ENCODE peak calls at places on chromosomes 1 and 21, in eight cellular contexts. M is GM20000, U is fibroblast of lung, E is HCT116, S is BJ, V is pancreas, A is NB4, T is hepatocyte. B is an unnamed sample.

GRCh38 chr1:24535021-24535424 is 20.9 kb upstream of the NCMAP start:
- DNase-seq in M (peak), U (no peak), E (no peak), S (no peak), V (no peak), A (peak), T (no peak), B (no peak)

GRCh38 chr21:40846057-40846456 is 901 bp downstream of the DSCAM start:
- DNase-seq in M (no peak), U (no peak), E (no peak), S (no peak), V (no peak), A (no peak), T (no peak), B (no peak)

GRCh38 chr1:224589006-224589405 is 27.1 kb upstream of the CNIH3 start:
- DNase-seq in M (no peak), U (peak), E (no peak), S (no peak), V (no peak), A (no peak), T (no peak), B (no peak)

GRCh38 chr1:19338323-19338762 is 26.2 kb downstream of the SLC66A1 start:
- DNase-seq in M (no peak), U (no peak), E (no peak), S (no peak), V (no peak), A (peak), T (peak), B (no peak)

GRCh38 chr1:245933431-245934042 is 573.5 kb downstream of the SMYD3 start:
- DNase-seq in M (no peak), U (no peak), E (no peak), S (no peak), V (no peak), A (no peak), T (no peak), B (no peak)

GRCh38 chr1:107196973-107197562 is 56.2 kb downstream of the NTNG1 start:
- DNase-seq in M (peak), U (peak), E (peak), S (no peak), V (no peak), A (peak), T (peak), B (no peak)

GRCh38 chr1:160544647-160545046 is 21.6 kb upstream of the SLAMF6 start:
- DNase-seq in M (no peak), U (no peak), E (no peak), S (no peak), V (no peak), A (peak), T (peak), B (no peak)

GRCh38 chr1:175673236-175674150 is 69.9 kb downstream of the TNR start:
- DNase-seq in M (peak), U (no peak), E (no peak), S (no peak), V (no peak), A (no peak), T (no peak), B (no peak)

GRCh38 chr1:68470388-68470970 is 20.7 kb upstream of the RPE65 start:
- DNase-seq in M (no peak), U (peak), E (no peak), S (no peak), V (no peak), A (peak), T (peak), B (no peak)

GRCh38 chr1:200311256-200311655 is 98.6 kb downstream of the ZNF281 start:
- DNase-seq in M (no peak), U (no peak), E (no peak), S (no peak), V (no peak), A (peak), T (no peak), B (no peak)

GRCh38 chr1:156705918-156706646 is 699 bp upstream of the CRABP2 start:
- DNase-seq in M (peak), U (peak), E (no peak), S (no peak), V (peak), A (peak), T (peak), B (no peak)

GRCh38 chr1:55476445-55477015 is 261.4 kb upstream of the USP24 start:
- DNase-seq in M (no peak), U (peak), E (no peak), S (no peak), V (no peak), A (no peak), T (peak), B (peak)

GRCh38 chr1:177164380-177165068 is at the start of gene ASTN1:
- DNase-seq in M (no peak), U (no peak), E (no peak), S (no peak), V (peak), A (no peak), T (no peak), B (no peak)

GRCh38 chr1:224623743-224624333 is 7.7 kb downstream of the CNIH3 start:
- DNase-seq in M (peak), U (peak), E (no peak), S (peak), V (no peak), A (peak), T (peak), B (no peak)

GRCh38 chr21:37463083-37463780 is 96.7 kb downstream of the DYRK1A start:
- DNase-seq in M (peak), U (peak), E (peak), S (no peak), V (no peak), A (peak), T (peak), B (no peak)

GRCh38 chr1:84433253-84434080 is 35.2 kb downstream of the DNASE2B start:
- DNase-seq in M (peak), U (peak), E (peak), S (peak), V (no peak), A (peak), T (peak), B (peak)

GRCh38 chr1:231924183-231924582 is 297.6 kb downstream of the DISC1 start:
- DNase-seq in M (no peak), U (no peak), E (no peak), S (no peak), V (no peak), A (no peak), T (no peak), B (no peak)

GRCh38 chr1:185789846-185790735 is 55.9 kb downstream of the HMCN1 start:
- DNase-seq in M (no peak), U (peak), E (no peak), S (no peak), V (no peak), A (no peak), T (no peak), B (no peak)

GRCh38 chr21:42552407-42553336 is 39.0 kb downstream of the SLC37A1 start:
- DNase-seq in M (no peak), U (no peak), E (no peak), S (no peak), V (no peak), A (no peak), T (no peak), B (no peak)

GRCh38 chr1:213276236-213276635 is 225.2 kb downstream of the RPS6KC1 start:
- DNase-seq in M (no peak), U (no peak), E (no peak), S (no peak), V (no peak), A (no peak), T (no peak), B (peak)

GRCh38 chr1:52427152-52427551 is 22.8 kb downstream of the PRPF38A start:
- DNase-seq in M (no peak), U (no peak), E (no peak), S (no peak), V (no peak), A (no peak), T (no peak), B (no peak)

GRCh38 chr1:235056937-235057336 is 71.7 kb downstream of the TOMM20 start:
- DNase-seq in M (no peak), U (no peak), E (no peak), S (no peak), V (no peak), A (no peak), T (peak), B (no peak)

GRCh38 chr1:52070704-52071103 is 14.6 kb downstream of the BTF3L4 start:
- DNase-seq in M (no peak), U (no peak), E (no peak), S (no peak), V (no peak), A (no peak), T (no peak), B (no peak)

GRCh38 chr1:29331731-29332130 is 95.4 kb downstream of the PTPRU start:
- DNase-seq in M (no peak), U (no peak), E (no peak), S (no peak), V (no peak), A (no peak), T (no peak), B (no peak)

GRCh38 chr1:72230746-72231145 is 51.6 kb downstream of the NEGR1 start:
- DNase-seq in M (no peak), U (peak), E (no peak), S (no peak), V (no peak), A (no peak), T (no peak), B (no peak)

GRCh38 chr1:40897499-40897898 is 35.3 kb upstream of the CITED4 start:
- DNase-seq in M (no peak), U (peak), E (no peak), S (no peak), V (no peak), A (no peak), T (no peak), B (peak)

GRCh38 chr21:33197546-33197945 is 32.2 kb upstream of the IFNAR2 start:
- DNase-seq in M (no peak), U (no peak), E (no peak), S (no peak), V (no peak), A (no peak), T (no peak), B (no peak)

GRCh38 chr1:168917309-168917708 is 188.3 kb upstream of the DPT start:
- DNase-seq in M (no peak), U (no peak), E (no peak), S (no peak), V (no peak), A (no peak), T (no peak), B (no peak)

GRCh38 chr1:18554597-18554996 is 73.9 kb downstream of the KLHDC7A start:
- DNase-seq in M (no peak), U (no peak), E (no peak), S (no peak), V (no peak), A (no peak), T (no peak), B (no peak)

GRCh38 chr1:150613061-150613920 is 16.1 kb downstream of the ENSA start:
- DNase-seq in M (peak), U (peak), E (peak), S (peak), V (no peak), A (peak), T (peak), B (no peak)

GRCh38 chr1:246876423-246876822 is 55.3 kb downstream of the AHCTF1 start:
- DNase-seq in M (no peak), U (no peak), E (no peak), S (no peak), V (no peak), A (no peak), T (no peak), B (no peak)

GRCh38 chr1:73356485-73356884 is 841.5 kb downstream of the LRRIQ3 start:
- DNase-seq in M (no peak), U (no peak), E (no peak), S (no peak), V (no peak), A (no peak), T (no peak), B (no peak)

GRCh38 chr1:17723684-17724083 is 31.4 kb upstream of the ACTL8 start:
- DNase-seq in M (no peak), U (no peak), E (no peak), S (no peak), V (no peak), A (no peak), T (no peak), B (no peak)

DNA sequence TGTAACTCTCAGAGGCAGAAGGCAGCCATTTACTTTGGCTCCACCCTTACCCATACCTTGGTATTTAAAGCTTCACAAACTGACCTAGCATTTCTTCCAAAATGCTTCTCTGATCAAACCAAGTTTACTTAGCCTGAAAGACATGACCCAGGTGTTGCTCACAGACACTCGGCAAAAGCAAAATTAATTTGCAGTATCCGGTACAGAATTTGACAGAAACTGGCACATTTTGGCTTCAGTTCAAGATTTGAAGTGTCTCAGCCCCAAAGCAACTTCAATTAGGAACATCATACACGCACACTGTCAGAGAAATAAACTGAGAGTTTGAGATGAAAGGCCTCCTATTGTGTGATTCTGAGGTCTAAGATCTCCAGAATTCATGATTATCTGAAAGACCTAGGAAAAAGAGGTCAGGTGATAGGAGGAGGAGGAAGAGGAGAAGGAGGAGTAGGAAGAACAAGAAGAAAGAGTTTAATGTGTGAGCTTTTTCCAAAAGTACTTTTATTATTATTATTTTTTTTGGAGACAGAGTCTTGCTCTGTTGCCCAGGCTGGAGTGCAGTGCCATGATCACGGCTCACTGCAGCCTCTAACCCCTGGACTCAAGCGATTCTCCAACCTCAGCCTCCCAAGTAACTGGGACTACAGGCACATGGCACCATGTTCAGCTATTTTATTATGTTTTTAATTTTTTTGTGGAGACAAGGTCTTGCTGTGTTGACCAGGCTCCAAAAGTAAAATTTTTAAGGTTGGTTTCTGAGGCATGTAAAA is 143.6 kb downstream of the SLC45A1 start:
- DNase-seq in M (no peak), U (no peak), E (no peak), S (no peak), V (no peak), A (no peak), T (no peak), B (no peak)
- TF ChIP-seq CTCF in M (no peak), U (no peak), E (no peak), S (no peak), V (no peak), A (no peak), T (no peak), B (no peak)

DNA sequence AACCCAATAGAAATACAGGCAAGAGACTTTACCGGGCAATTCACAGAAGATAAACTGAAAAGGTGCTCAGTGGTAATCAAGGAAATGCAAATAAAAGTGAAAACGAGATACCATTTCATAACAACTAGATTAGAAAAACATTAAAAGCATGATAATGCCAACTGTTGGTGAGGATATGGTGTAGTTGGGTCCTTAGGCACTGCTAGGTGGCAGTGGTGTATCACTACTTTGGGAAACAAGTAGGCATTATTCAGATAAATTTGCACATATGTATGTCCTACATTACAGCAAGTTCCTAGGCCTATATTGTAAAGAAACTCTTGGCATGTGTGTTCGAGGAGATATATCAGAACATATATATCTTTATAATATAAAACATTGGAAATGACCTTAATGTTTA is 31.0 kb downstream of the AZIN2 start:
- DNase-seq in M (no peak), U (peak), E (no peak), S (no peak), V (no peak), A (peak), T (no peak), B (no peak)
- TF ChIP-seq CTCF in M (peak), U (peak), E (peak), S (peak), V (no peak), A (peak), T (peak), B (peak)

DNA sequence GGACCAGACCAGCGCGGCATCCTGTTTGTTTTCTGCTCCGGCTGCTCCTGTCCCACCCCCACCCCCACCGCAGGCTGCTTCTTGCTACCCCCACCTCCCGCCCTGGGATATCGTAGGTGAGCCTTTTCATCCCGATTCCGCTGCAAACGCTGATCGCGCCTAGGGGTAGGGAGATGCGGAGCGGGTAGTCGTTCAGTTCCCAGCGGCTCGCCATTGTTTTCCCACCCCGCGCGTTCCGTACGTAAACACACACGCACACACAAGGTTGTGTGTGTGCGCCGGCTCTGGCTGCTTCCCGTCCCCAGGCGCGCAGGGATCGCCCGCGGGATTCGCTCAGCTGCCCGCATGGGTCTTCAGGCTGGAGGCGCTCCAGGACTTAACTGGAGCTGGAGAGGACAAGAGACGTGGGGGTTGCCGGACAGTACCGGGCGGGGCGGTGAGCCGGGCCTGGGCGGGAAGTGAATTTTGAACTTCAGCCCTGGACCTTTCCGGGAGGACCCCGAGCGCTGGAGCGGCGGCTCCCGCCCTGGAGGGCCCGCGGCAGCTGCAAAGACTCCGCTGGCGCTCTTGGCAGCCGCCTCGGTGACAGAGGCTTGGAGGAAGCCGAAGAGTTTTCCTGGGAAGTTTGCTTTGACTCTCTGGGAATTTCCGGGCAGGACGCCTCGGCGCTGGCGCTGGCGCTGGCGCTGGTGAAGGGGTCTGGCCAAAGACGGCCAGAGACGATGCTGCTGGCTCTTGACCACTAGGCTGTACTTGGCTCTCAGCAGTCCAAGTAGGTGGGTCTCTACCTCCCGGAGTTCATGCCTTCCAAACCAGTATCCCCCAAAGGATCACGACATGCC is 1.6 kb downstream of the SOX13 start:
- DNase-seq in M (no peak), U (peak), E (no peak), S (no peak), V (peak), A (no peak), T (peak), B (no peak)
- TF ChIP-seq CTCF in M (no peak), U (no peak), E (no peak), S (no peak), V (no peak), A (no peak), T (no peak), B (peak)

GRCh38 chr1:216818284-216818683 is 95.1 kb upstream of the ESRRG start:
- DNase-seq in M (no peak), U (no peak), E (no peak), S (no peak), V (no peak), A (no peak), T (no peak), B (no peak)
- TF ChIP-seq CTCF in M (no peak), U (no peak), E (no peak), S (no peak), V (no peak), A (no peak), T (no peak), B (no peak)

GRCh38 chr1:63784083-63784482 is 10.3 kb downstream of the ROR1 start:
- DNase-seq in M (no peak), U (no peak), E (no peak), S (no peak), V (no peak), A (no peak), T (no peak), B (no peak)
- TF ChIP-seq CTCF in M (no peak), U (no peak), E (no peak), S (no peak), V (no peak), A (no peak), T (no peak), B (no peak)

GRCh38 chr1:27591622-27592021 is 12.3 kb downstream of the AHDC1 start:
- DNase-seq in M (no peak), U (peak), E (no peak), S (no peak), V (no peak), A (no peak), T (no peak), B (no peak)

GRCh38 chr1:27593341-27594326 is 10.3 kb downstream of the AHDC1 start:
- DNase-seq in M (no peak), U (no peak), E (no peak), S (no peak), V (no peak), A (no peak), T (no peak), B (no peak)

GRCh38 chr1:27590917-27591508 is 12.9 kb downstream of the AHDC1 start:
- DNase-seq in M (no peak), U (no peak), E (no peak), S (no peak), V (no peak), A (no peak), T (no peak), B (no peak)

GRCh38 chr1:27592600-27593340 is 11.2 kb downstream of the AHDC1 start:
- DNase-seq in M (no peak), U (no peak), E (no peak), S (no peak), V (no peak), A (no peak), T (no peak), B (no peak)

GRCh38 chr1:27592191-27592590 is 11.8 kb downstream of the AHDC1 start:
- DNase-seq in M (no peak), U (no peak), E (no peak), S (no peak), V (no peak), A (no peak), T (no peak), B (no peak)
- TF ChIP-seq CTCF in M (no peak), U (no peak), E (no peak), S (no peak), V (no peak), A (no peak), T (no peak), B (no peak)

GRCh38 chr1:80929868-80930508 is 870.7 kb upstream of the ADGRL2 start:
- DNase-seq in M (no peak), U (no peak), E (no peak), S (no peak), V (no peak), A (no peak), T (no peak), B (no peak)
- TF ChIP-seq CTCF in M (no peak), U (no peak), E (no peak), S (no peak), V (no peak), A (no peak), T (no peak), B (no peak)

DNA sequence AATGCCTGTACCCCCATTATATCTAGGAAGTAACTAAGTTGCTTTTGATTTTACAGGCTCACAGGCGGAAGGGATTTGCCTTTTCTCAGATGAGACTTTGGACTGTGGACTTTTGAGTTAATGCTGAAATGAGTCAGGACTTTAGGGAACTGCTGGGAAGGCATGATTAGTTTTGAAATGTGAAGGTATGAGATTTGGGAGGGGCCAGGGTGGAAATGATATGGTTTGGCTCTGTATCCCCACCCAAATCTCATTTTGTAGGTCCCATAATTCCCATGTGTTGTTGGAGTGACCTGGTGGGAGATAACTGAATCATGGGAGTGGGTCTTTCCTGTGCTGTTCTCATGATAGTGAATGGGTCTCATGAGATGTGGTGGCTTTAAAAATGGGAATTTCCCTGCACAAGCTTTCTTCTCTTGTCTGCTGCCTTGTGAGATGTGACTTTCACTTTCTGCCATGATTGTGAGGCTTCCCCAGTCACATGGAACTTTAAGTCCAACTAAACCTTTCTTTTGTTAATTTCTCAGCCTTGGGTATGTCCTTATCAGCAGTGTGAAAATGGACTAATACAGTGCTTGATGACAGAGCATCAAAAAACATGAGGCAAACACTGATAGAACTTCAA is 1119.5 kb downstream of the PLA2G4A start:
- DNase-seq in M (no peak), U (no peak), E (no peak), S (no peak), V (no peak), A (no peak), T (peak), B (no peak)
- TF ChIP-seq CTCF in M (no peak), U (no peak), E (no peak), S (no peak), V (no peak), A (no peak), T (no peak), B (no peak)

B was measured in epithelial cell of proximal tubule.